ENCODE peak calls at places on chromosome X, in six cellular contexts. E, A, N, P, H and T are unnamed samples.

GRCh38 chrX:150361777-150362351 is 1.3 kb upstream of the MAMLD1 start:
- DNase-seq in N (no peak), H (no peak), E (no peak), P (peak), A (peak), T (no peak)

GRCh38 chrX:32293962-32294708 is 917.2 kb downstream of the DMD start:
- DNase-seq in P (no peak), N (no peak), A (no peak), H (no peak), E (no peak), T (no peak)

GRCh38 chrX:94560930-94561329 is 886.9 kb downstream of the FAM133A start:
- DNase-seq in P (no peak), A (no peak), H (no peak), E (no peak), N (no peak), T (no peak)

GRCh38 chrX:6021316-6022091 is 207.2 kb downstream of the NLGN4X start:
- DNase-seq in H (peak), E (peak), A (peak), N (peak), P (no peak), T (no peak)

GRCh38 chrX:874061-874460 is 243.5 kb downstream of the SHOX start:
- DNase-seq in H (no peak), P (no peak), N (no peak), E (no peak), A (no peak), T (no peak)

GRCh38 chrX:2594491-2594890 is 93.7 kb upstream of the DHRSX start:
- DNase-seq in N (no peak), A (no peak), P (no peak), H (no peak), E (no peak), T (no peak)

GRCh38 chrX:2301901-2302300 is 198.9 kb downstream of the DHRSX start:
- DNase-seq in N (no peak), A (no peak), P (no peak), E (no peak), H (no peak), T (no peak)

GRCh38 chrX:126658447-126658846 is 105.8 kb upstream of the DCAF12L1 start:
- DNase-seq in N (no peak), A (no peak), H (no peak), P (no peak), E (no peak), T (no peak)

GRCh38 chrX:39508300-39508692 is 589.5 kb downstream of the BCOR start:
- DNase-seq in P (no peak), H (no peak), E (no peak), N (no peak), A (no peak), T (no peak)

GRCh38 chrX:124098089-124098488 is 136.6 kb downstream of the STAG2 start:
- DNase-seq in N (no peak), A (no peak), P (no peak), H (no peak), E (no peak), T (no peak)

GRCh38 chrX:13476384-13476783 is 93.0 kb upstream of the EGFL6 start:
- DNase-seq in P (no peak), H (no peak), N (no peak), E (no peak), A (no peak), T (no peak)
- TF ChIP-seq CTCF in P (no peak), H (no peak), N (no peak), E (no peak), A (no peak), T (no peak)

DNA sequence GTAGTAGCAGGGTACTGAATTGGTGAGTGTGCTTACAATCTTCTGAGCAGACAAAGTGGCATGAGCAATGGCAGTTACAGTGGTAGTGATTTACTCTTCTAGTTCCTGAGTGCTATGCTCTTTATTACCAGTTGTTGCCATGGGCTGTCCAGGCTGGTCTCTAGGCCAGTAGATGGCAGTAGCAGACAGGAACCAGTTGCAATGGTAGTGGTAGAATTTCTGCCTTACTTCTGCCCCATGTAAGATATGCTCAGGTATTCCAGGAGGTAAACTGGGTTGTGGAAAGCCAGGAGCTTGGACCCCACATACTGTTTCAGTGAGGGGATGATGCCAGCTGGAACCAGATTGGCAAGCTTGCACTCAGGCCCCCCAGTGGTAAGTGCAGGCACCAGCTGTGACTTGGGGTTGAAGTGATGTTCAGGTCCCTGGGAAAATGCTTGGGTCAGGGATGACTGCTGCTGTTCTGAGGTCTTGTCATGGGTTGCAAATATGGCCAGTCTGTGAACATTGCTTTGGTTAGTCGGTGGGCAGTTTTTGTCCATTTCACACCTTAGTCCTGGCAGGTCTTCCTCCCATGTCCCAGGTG is 63.0 kb upstream of the ZXDB start:
- DNase-seq in P (no peak), E (no peak), N (no peak), A (no peak), H (peak), T (no peak)
- TF ChIP-seq CTCF in P (peak), E (no peak), N (peak), A (no peak), H (peak), T (no peak)

GRCh38 chrX:101357166-101357795 is 8.7 kb upstream of the TIMM8A start:
- DNase-seq in P (no peak), N (no peak), E (no peak), A (no peak), H (no peak), T (no peak)
- TF ChIP-seq CTCF in P (no peak), N (peak), E (no peak), A (no peak), H (peak), T (no peak)

GRCh38 chrX:19388064-19388679 is 44.4 kb downstream of the PDHA1 start:
- DNase-seq in E (no peak), A (no peak), P (no peak), H (no peak), N (no peak), T (no peak)

GRCh38 chrX:19386679-19387078 is 43.0 kb downstream of the PDHA1 start:
- DNase-seq in H (no peak), E (no peak), A (no peak), N (no peak), P (no peak), T (no peak)

GRCh38 chrX:19381326-19381725 is 37.6 kb downstream of the PDHA1 start:
- DNase-seq in P (no peak), N (no peak), A (no peak), H (no peak), E (no peak), T (no peak)

GRCh38 chrX:19377799-19378198 is 34.1 kb downstream of the PDHA1 start:
- DNase-seq in H (no peak), N (no peak), P (no peak), A (no peak), E (no peak), T (no peak)

GRCh38 chrX:19382500-19383145 is 38.9 kb downstream of the PDHA1 start:
- DNase-seq in P (no peak), H (peak), A (peak), N (peak), E (no peak), T (no peak)
- TF ChIP-seq CTCF in P (peak), H (peak), A (no peak), N (peak), E (no peak), T (no peak)

GRCh38 chrX:103248553-103248952 is 6.4 kb downstream of the TCEAL8 start:
- DNase-seq in H (no peak), E (no peak), A (no peak), N (no peak), P (no peak), T (no peak)
- TF ChIP-seq CTCF in H (peak), E (no peak), A (no peak), N (peak), P (peak), T (no peak)

DNA sequence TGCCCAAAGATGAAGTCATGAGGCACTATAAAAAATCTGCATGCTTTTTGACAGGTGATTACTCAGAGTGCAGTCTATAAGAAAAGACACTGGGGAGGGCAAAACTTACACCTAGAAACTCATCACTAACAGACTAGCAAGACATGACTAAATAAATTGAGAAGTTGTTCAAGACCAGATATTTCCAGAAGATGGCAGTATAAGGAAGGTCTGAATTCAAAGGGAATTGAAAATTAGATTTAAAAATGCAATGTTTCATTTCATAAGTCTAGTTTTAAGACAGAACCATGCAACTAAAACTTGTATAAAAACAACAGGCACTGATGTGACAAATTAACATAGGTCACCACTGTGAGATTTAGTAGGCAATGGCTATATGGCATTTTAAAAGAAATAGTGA is 232.5 kb upstream of the POF1B start:
- DNase-seq in A (no peak), N (no peak), E (no peak), H (no peak), P (no peak), T (no peak)
- TF ChIP-seq CTCF in A (no peak), N (no peak), E (no peak), H (peak), P (peak), T (no peak)

GRCh38 chrX:15854080-15854655 is 445 bp downstream of the AP1S2 start:
- DNase-seq in E (peak), H (peak), N (peak), A (peak), P (peak), T (peak)
- TF ChIP-seq CTCF in E (no peak), H (peak), N (peak), A (no peak), P (no peak), T (no peak)